ENCODE peak calls at places on chromosome 2, in five cellular contexts. E, X, L, N and D are unnamed samples. For H3K9me3, the result is how much of the 10 kb centered on the place peaks cover.

GRCh38 chr2:220521591-220521990 is 894.2 kb downstream of the SLC4A3 start:
- DNase-seq in E (no peak), X (no peak), L (no peak), N (no peak), D (no peak)

GRCh38 chr2:33321236-33321731 is 155.2 kb upstream of the RASGRP3 start:
- DNase-seq in E (no peak), X (no peak), L (no peak), N (no peak), D (no peak)

GRCh38 chr2:30778611-30779010 is 28.6 kb downstream of the CAPN13 start:
- DNase-seq in E (no peak), X (peak), L (no peak), N (no peak), D (no peak)

GRCh38 chr2:54456526-54457325 is 599 bp downstream of the SPTBN1 start:
- DNase-seq in E (no peak), X (no peak), L (peak), N (peak), D (no peak)

GRCh38 chr2:88329815-88330603 is 122.5 kb downstream of the FOXI3 start:
- DNase-seq in E (no peak), X (no peak), L (no peak), N (no peak), D (no peak)

GRCh38 chr2:222941510-222942032 is 80.7 kb downstream of the ACSL3 start:
- DNase-seq in E (no peak), X (no peak), L (no peak), N (no peak), D (no peak)

GRCh38 chr2:71728036-71728435 is 274.7 kb downstream of the DYSF start:
- DNase-seq in E (no peak), X (no peak), L (no peak), N (no peak), D (no peak)

GRCh38 chr2:105906481-105906880 is 161.8 kb downstream of the NCK2 start:
- DNase-seq in E (no peak), X (no peak), L (no peak), N (no peak), D (no peak)

GRCh38 chr2:174332607-174333001 is 2.1 kb upstream of the SP9 start:
- DNase-seq in E (no peak), X (no peak), L (no peak), N (no peak), D (no peak)

GRCh38 chr2:28445448-28446258 is 50.2 kb upstream of the PLB1 start:
- DNase-seq in E (no peak), X (no peak), L (no peak), N (no peak), D (no peak)

GRCh38 chr2:42567389-42567788 is 1.0 kb upstream of the MTA3 start:
- DNase-seq in E (no peak), X (no peak), L (no peak), N (no peak), D (no peak)

GRCh38 chr2:134217924-134218323 is 35.9 kb upstream of the MGAT5 start:
- DNase-seq in E (no peak), X (no peak), L (no peak), N (no peak), D (no peak)

GRCh38 chr2:12318427-12319057 is 398.2 kb upstream of the TRIB2 start:
- DNase-seq in E (no peak), X (no peak), L (no peak), N (no peak), D (no peak)

GRCh38 chr2:161415041-161415440 is 1.1 kb upstream of the TBR1 start:
- DNase-seq in E (no peak), X (no peak), L (no peak), N (no peak), D (no peak)

GRCh38 chr2:63842149-63843061 is 709 bp downstream of the UGP2 start:
- DNase-seq in E (no peak), X (peak), L (peak), N (peak), D (no peak)

GRCh38 chr2:201182650-201183372 is at the start of gene CASP10:
- DNase-seq in E (peak), X (peak), L (no peak), N (no peak), D (no peak)

GRCh38 chr2:222904557-222905258 is 43.9 kb downstream of the ACSL3 start:
- DNase-seq in E (no peak), X (no peak), L (no peak), N (no peak), D (no peak)

GRCh38 chr2:41865263-41865662 is 182.6 kb upstream of the PKDCC start:
- DNase-seq in E (no peak), X (no peak), L (no peak), N (no peak), D (no peak)

GRCh38 chr2:202965810-202966454 is 48.7 kb upstream of the NBEAL1 start:
- DNase-seq in E (no peak), X (no peak), L (no peak), N (no peak), D (no peak)

GRCh38 chr2:45964226-45964841 is 312.9 kb downstream of the PRKCE start:
- DNase-seq in E (no peak), X (no peak), L (peak), N (peak), D (no peak)

GRCh38 chr2:106020821-106021316 is 173.2 kb downstream of the UXS1 start:
- DNase-seq in E (no peak), X (no peak), L (peak), N (peak), D (no peak)

GRCh38 chr2:115413796-115414195 is 971.4 kb downstream of the DPP10 start:
- DNase-seq in E (no peak), X (no peak), L (no peak), N (no peak), D (no peak)

GRCh38 chr2:46842876-46843275 is 72.7 kb downstream of the MCFD2 start:
- DNase-seq in E (no peak), X (no peak), L (no peak), N (no peak), D (no peak)

GRCh38 chr2:96895709-96896651 is 26.1 kb upstream of the SEMA4C start:
- DNase-seq in E (no peak), X (peak), L (peak), N (no peak), D (no peak)

GRCh38 chr2:10267551-10268465 is 34.9 kb upstream of the HPCAL1 start:
- DNase-seq in E (no peak), X (no peak), L (no peak), N (no peak), D (no peak)

GRCh38 chr2:113973856-113974255 is 84.0 kb downstream of the ACTR3 start:
- DNase-seq in E (no peak), X (no peak), L (no peak), N (no peak), D (no peak)

GRCh38 chr2:18522484-18523146 is 37.8 kb downstream of the RDH14 start:
- DNase-seq in E (no peak), X (no peak), L (no peak), N (no peak), D (no peak)

GRCh38 chr2:110861616-110862260 is 129.4 kb downstream of the ACOXL start:
- DNase-seq in E (no peak), X (no peak), L (no peak), N (no peak), D (no peak)

GRCh38 chr2:110854355-110855081 is 122.1 kb downstream of the ACOXL start:
- DNase-seq in E (no peak), X (no peak), L (no peak), N (no peak), D (no peak)

GRCh38 chr2:110858993-110859770 is 126.8 kb downstream of the ACOXL start:
- DNase-seq in E (no peak), X (no peak), L (no peak), N (no peak), D (no peak)

GRCh38 chr2:110860620-110861019 is 128.2 kb downstream of the ACOXL start:
- DNase-seq in E (peak), X (peak), L (no peak), N (no peak), D (no peak)

GRCh38 chr2:110858135-110858737 is 125.9 kb downstream of the ACOXL start:
- DNase-seq in E (peak), X (peak), L (no peak), N (no peak), D (peak)
- H3K9me3 ChIP-seq in E (under half), X (under half), L (under half), N (under half), D (under half)

GRCh38 chr2:94753466-94753998 is 117.7 kb upstream of the TEKT4 start:
- DNase-seq in E (no peak), X (no peak), L (no peak), N (no peak), D (no peak)
- H3K9me3 ChIP-seq in E (under half), X (under half), L (under half), N (under half), D (under half)

GRCh38 chr2:23794234-23794633 is 132.7 kb downstream of the ATAD2B start:
- DNase-seq in E (no peak), X (no peak), L (no peak), N (no peak), D (no peak)

GRCh38 chr2:23788100-23788499 is 138.8 kb downstream of the ATAD2B start:
- DNase-seq in E (peak), X (no peak), L (no peak), N (no peak), D (no peak)

GRCh38 chr2:23789012-23789411 is 137.9 kb downstream of the ATAD2B start:
- DNase-seq in E (no peak), X (no peak), L (no peak), N (no peak), D (no peak)

DNA sequence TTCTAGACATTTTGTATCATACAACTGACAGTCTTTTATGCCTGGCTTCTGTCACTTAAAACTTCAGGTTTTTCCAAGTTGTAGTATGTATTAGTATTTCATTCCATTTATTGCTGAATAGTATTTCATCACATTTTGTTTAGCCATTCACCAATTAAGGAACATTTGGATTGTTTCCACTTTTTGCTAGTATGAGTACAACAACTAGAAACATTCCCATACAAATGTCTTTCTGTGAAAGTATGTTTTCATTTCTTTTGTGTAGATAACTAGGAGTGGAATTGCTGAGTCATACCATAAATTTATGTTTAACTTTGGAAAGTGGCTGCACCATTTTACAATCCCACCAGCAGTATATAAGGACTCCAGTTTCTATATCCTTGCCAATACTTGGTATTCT is 135.9 kb downstream of the ATAD2B start:
- DNase-seq in E (no peak), X (no peak), L (no peak), N (no peak), D (no peak)
- H3K9me3 ChIP-seq in E (under half), X (under half), L (under half), N (under half), D (under half)

GRCh38 chr2:57941826-57942225 is 104.8 kb upstream of the VRK2 start:
- DNase-seq in E (no peak), X (no peak), L (no peak), N (no peak), D (no peak)

GRCh38 chr2:57943271-57943670 is 103.3 kb upstream of the VRK2 start:
- DNase-seq in E (no peak), X (no peak), L (no peak), N (no peak), D (no peak)

GRCh38 chr2:57934659-57935058 is 111.9 kb upstream of the VRK2 start:
- DNase-seq in E (no peak), X (no peak), L (no peak), N (no peak), D (no peak)

GRCh38 chr2:57936216-57936615 is 110.4 kb upstream of the VRK2 start:
- DNase-seq in E (no peak), X (no peak), L (no peak), N (no peak), D (no peak)

GRCh38 chr2:57937456-57937855 is 109.2 kb upstream of the VRK2 start:
- DNase-seq in E (no peak), X (no peak), L (no peak), N (no peak), D (no peak)
- H3K9me3 ChIP-seq in E (under half), X (under half), L (under half), N (under half), D (under half)

GRCh38 chr2:4883375-4883774 is 808.8 kb upstream of the SOX11 start:
- DNase-seq in E (no peak), X (no peak), L (no peak), N (no peak), D (no peak)
- H3K9me3 ChIP-seq in E (under half), X (under half), L (under half), N (under half), D (under half)

DNA sequence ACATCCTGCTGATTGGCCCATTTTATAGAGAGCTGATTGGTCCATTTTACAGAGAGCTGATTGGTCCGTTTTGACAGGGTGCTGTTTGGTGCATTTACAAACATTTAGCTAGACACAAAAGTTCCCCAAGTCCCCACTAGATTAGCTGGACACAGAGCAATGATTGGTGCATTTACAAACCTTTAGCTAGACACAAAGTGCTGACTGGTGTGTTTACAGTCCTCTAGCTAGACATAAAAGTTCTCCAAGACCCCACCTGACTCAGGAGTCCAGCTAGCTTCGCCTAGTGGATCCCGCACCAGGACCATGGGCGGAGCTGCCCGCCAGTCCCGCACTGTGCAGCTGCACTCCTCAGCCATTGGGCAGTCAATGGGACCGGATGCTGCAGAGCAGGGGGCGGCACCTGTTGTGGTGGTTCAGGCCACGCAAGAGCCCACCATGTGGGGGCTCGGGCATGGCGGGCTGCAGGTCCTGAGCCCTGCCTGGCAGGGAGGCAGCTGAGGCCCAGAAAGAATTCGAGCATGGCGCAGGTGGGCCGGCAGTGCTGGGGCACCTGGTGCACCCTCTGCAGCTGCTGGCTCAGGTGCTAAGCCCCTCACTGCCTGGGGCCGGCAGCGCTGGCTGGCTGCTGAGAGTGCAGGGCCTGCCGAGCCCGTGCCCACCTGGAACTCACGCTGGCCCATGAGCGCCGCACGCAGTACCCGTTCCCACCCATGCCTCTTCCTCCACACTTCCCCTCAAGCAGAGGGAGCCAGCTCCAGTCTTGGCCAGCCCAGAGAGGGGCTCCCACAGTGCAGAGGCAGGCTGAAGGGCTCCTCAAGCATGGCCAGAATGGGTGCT is 713.2 kb upstream of the GYPC start:
- DNase-seq in E (no peak), X (no peak), L (no peak), N (no peak), D (no peak)
- H3K9me3 ChIP-seq in E (under half), X (under half), L (under half), N (under half), D (under half)